ENCODE peak calls at places on chromosome 14, in ten cellular contexts. L is HEK293T; A is HTR-8/SVneo; E is hypothalamus; N is H7; I is AG08395; W is NCI-H446; K is mesenchymal stem cell; X is NCI-H2081; T is activated CD4-positive, alpha-beta T cell treated with anti-CD3 and anti-CD28 coated beads, Interleukin-2, amount 10 ng/mL, durations not matched to agents 7 days and 5 days. V is an unnamed sample.
A peak's percentile ranks its signal among the peaks of the same experiment; 100 is the strongest.

GRCh38 chr14:24971255-24971654 is 78.7 kb downstream of the STXBP6 start:
- DNase-seq in I (no peak), E (no peak), K (no peak), L (no peak), X (no peak), A (no peak), W (no peak), T (no peak), N (no peak), V (no peak)

GRCh38 chr14:104855532-104856090 is 9.5 kb upstream of the CEP170B start:
- DNase-seq in A (no peak), N (no peak), E (no peak), L (no peak), K (no peak), X (no peak), T (no peak), I (no peak), W (no peak), V (peak; percentile 26)

GRCh38 chr14:94011795-94012194 is 14.3 kb upstream of the OTUB2 start:
- DNase-seq in E (no peak), W (peak; percentile 22), X (no peak), K (peak; percentile 6), A (no peak), I (peak; percentile 32), N (no peak), T (peak; percentile 61), L (no peak), V (no peak)

GRCh38 chr14:65287264-65288131 is 125.0 kb upstream of the FUT8 start:
- DNase-seq in I (no peak), E (no peak), T (peak; percentile 75), L (no peak), A (no peak), K (no peak), N (peak; percentile 57), X (no peak), W (no peak), V (no peak)

GRCh38 chr14:91892918-91893527 is 25.7 kb upstream of the TC2N start:
- DNase-seq in W (no peak), E (no peak), A (peak; percentile 32), N (peak; percentile 86), X (no peak), I (no peak), T (no peak), L (peak; percentile 72), K (no peak), V (peak; percentile 58)

GRCh38 chr14:24365600-24366374 is 2.2 kb upstream of the NFATC4 start:
- DNase-seq in I (peak; percentile 77), A (peak; percentile 56), T (peak; percentile 40), X (peak; percentile 56), E (no peak), N (peak; percentile 78), K (peak; percentile 92), L (peak; percentile 81), W (peak; percentile 39), V (peak; percentile 79)

GRCh38 chr14:55841625-55842024 is 261.6 kb downstream of the KTN1 start:
- DNase-seq in K (no peak), N (no peak), A (no peak), E (no peak), L (no peak), X (no peak), W (no peak), T (no peak), I (no peak), V (no peak)

GRCh38 chr14:71720978-71721624 is 211.1 kb upstream of the RGS6 start:
- DNase-seq in I (peak; percentile 72), A (peak; percentile 83), K (peak; percentile 78), T (peak; percentile 23), X (peak; percentile 61), W (peak; percentile 79), L (peak; percentile 59), E (no peak), N (peak; percentile 62), V (peak; percentile 32)

GRCh38 chr14:58637040-58637390 is 747 bp upstream of the DACT1 start:
- DNase-seq in N (no peak), W (no peak), A (peak; percentile 54), I (peak; percentile 58), E (no peak), T (peak; percentile 34), X (no peak), L (no peak), K (peak; percentile 96), V (no peak)

GRCh38 chr14:100103261-100104005 is 38.2 kb downstream of the EVL start:
- DNase-seq in E (no peak), N (no peak), L (no peak), T (no peak), W (peak; percentile 34), K (no peak), A (no peak), I (peak; percentile 13), X (no peak), V (no peak)

GRCh38 chr14:95464524-95464923 is 51.9 kb downstream of the SYNE3 start:
- DNase-seq in K (no peak), E (no peak), L (no peak), N (no peak), I (no peak), W (no peak), T (peak; percentile 14), A (no peak), X (peak; percentile 33), V (no peak)

GRCh38 chr14:77151245-77151644 is 9.7 kb upstream of the ZDHHC22 start:
- DNase-seq in W (peak; percentile 55), A (peak; percentile 52), T (no peak), N (peak; percentile 76), I (no peak), X (peak; percentile 44), E (no peak), K (peak; percentile 14), L (peak; percentile 66), V (peak; percentile 70)